ENCODE peak calls at places on chromosomes 13 and 19, in nine cellular contexts. M is nephron progenitor cell, Y is fibroblast of mammary gland, A is astrocyte of the cerebellum, U is NB4, Z is fibroblast of lung, J is stomach, L is tibial nerve, C is WERI-Rb-1. Q is an unnamed sample.

GRCh38 chr19:16320987-16321386 is 3.6 kb upstream of the KLF2 start:
- DNase-seq in M (no peak), Y (no peak), A (no peak), U (no peak), Z (no peak), J (no peak), L (no peak), C (no peak), Q (no peak)

GRCh38 chr19:55694241-55694655 is 19.2 kb downstream of the EPN1 start:
- DNase-seq in M (no peak), Y (no peak), A (no peak), U (no peak), Z (no peak), J (no peak), L (no peak), C (no peak), Q (no peak)

GRCh38 chr13:99432637-99433542 is 68.4 kb upstream of the TM9SF2 start:
- DNase-seq in M (peak), Y (peak), A (no peak), U (peak), Z (peak), J (peak), L (peak), C (peak), Q (peak)

GRCh38 chr19:20351244-20351643 is 184.2 kb downstream of the ZNF486 start:
- DNase-seq in M (no peak), Y (no peak), A (no peak), U (no peak), Z (no peak), J (no peak), L (no peak), C (peak), Q (peak)

GRCh38 chr13:52809310-52809769 is 39.1 kb downstream of the PCDH8 start:
- DNase-seq in M (peak), Y (peak), A (no peak), U (peak), Z (peak), J (peak), L (no peak), C (peak), Q (peak)

GRCh38 chr13:114095486-114095885 is 36.9 kb downstream of the RASA3 start:
- DNase-seq in M (no peak), Y (no peak), A (no peak), U (no peak), Z (no peak), J (no peak), L (peak), C (no peak), Q (no peak)

GRCh38 chr13:75139291-75139690 is 342.7 kb downstream of the TBC1D4 start:
- DNase-seq in M (no peak), Y (no peak), A (no peak), U (no peak), Z (peak), J (no peak), L (no peak), C (no peak), Q (no peak)

GRCh38 chr19:27770095-27770494 is 1442.9 kb downstream of the UQCRFS1 start:
- DNase-seq in M (no peak), Y (no peak), A (no peak), U (no peak), Z (no peak), J (no peak), L (no peak), C (no peak), Q (no peak)

GRCh38 chr19:4094761-4095487 is 28.2 kb upstream of the ZBTB7A start:
- DNase-seq in M (no peak), Y (no peak), A (no peak), U (no peak), Z (no peak), J (peak), L (no peak), C (no peak), Q (no peak)

GRCh38 chr13:103351035-103351828 is 285.0 kb upstream of the SLC10A2 start:
- DNase-seq in M (peak), Y (peak), A (peak), U (no peak), Z (peak), J (no peak), L (no peak), C (no peak), Q (peak)

GRCh38 chr13:66405908-66406802 is 824.0 kb downstream of the PCDH9 start:
- DNase-seq in M (no peak), Y (peak), A (peak), U (no peak), Z (peak), J (no peak), L (no peak), C (no peak), Q (no peak)

GRCh38 chr19:1011831-1012333 is 9.0 kb downstream of the TMEM259 start:
- DNase-seq in M (no peak), Y (no peak), A (no peak), U (no peak), Z (no peak), J (no peak), L (no peak), C (no peak), Q (no peak)

GRCh38 chr19:10517361-10517759 is at the start of gene S1PR5:
- DNase-seq in M (peak), Y (no peak), A (no peak), U (no peak), Z (no peak), J (no peak), L (no peak), C (no peak), Q (peak)

GRCh38 chr19:3207466-3208242 is 16.8 kb upstream of the CELF5 start:
- DNase-seq in M (peak), Y (no peak), A (no peak), U (peak), Z (no peak), J (no peak), L (no peak), C (peak), Q (no peak)

GRCh38 chr13:112655898-112656297 is 33.9 kb upstream of the ATP11A start:
- DNase-seq in M (no peak), Y (no peak), A (no peak), U (no peak), Z (no peak), J (no peak), L (no peak), C (no peak), Q (no peak)

GRCh38 chr19:3163230-3163886 is 15.2 kb upstream of the S1PR4 start:
- DNase-seq in M (peak), Y (peak), A (no peak), U (peak), Z (peak), J (peak), L (no peak), C (peak), Q (peak)

GRCh38 chr13:23707674-23708073 is 137.5 kb downstream of the TNFRSF19 start:
- DNase-seq in M (no peak), Y (peak), A (no peak), U (peak), Z (peak), J (no peak), L (no peak), C (peak), Q (no peak)

GRCh38 chr13:98068511-98068910 is 74.4 kb upstream of the FARP1 start:
- DNase-seq in M (no peak), Y (no peak), A (no peak), U (no peak), Z (no peak), J (no peak), L (no peak), C (no peak), Q (no peak)

GRCh38 chr19:15400521-15401396 is 18.0 kb downstream of the AKAP8L start:
- DNase-seq in M (no peak), Y (no peak), A (no peak), U (no peak), Z (no peak), J (no peak), L (no peak), C (no peak), Q (no peak)

GRCh38 chr19:40594657-40595077 is 6.5 kb upstream of the LTBP4 start:
- DNase-seq in M (no peak), Y (peak), A (no peak), U (no peak), Z (no peak), J (no peak), L (no peak), C (no peak), Q (no peak)

GRCh38 chr13:49454388-49455015 is 10.4 kb downstream of the SETDB2 start:
- DNase-seq in M (no peak), Y (peak), A (no peak), U (no peak), Z (peak), J (no peak), L (no peak), C (no peak), Q (no peak)

GRCh38 chr19:1076951-1077350 is 10.0 kb downstream of the ARHGAP45 start:
- DNase-seq in M (no peak), Y (no peak), A (no peak), U (peak), Z (no peak), J (peak), L (no peak), C (no peak), Q (peak)

GRCh38 chr13:95571941-95572340 is 19.4 kb downstream of the CLDN10 start:
- DNase-seq in M (no peak), Y (no peak), A (no peak), U (no peak), Z (no peak), J (no peak), L (no peak), C (no peak), Q (no peak)

GRCh38 chr13:112105884-112106283 is 38.9 kb downstream of the SOX1 start:
- DNase-seq in M (peak), Y (no peak), A (no peak), U (no peak), Z (no peak), J (no peak), L (no peak), C (no peak), Q (no peak)

GRCh38 chr13:38637576-38637975 is 49.3 kb upstream of the FREM2 start:
- DNase-seq in M (no peak), Y (no peak), A (no peak), U (no peak), Z (no peak), J (no peak), L (no peak), C (no peak), Q (no peak)

GRCh38 chr19:49781394-49781793 is 14.6 kb downstream of the AP2A1 start:
- DNase-seq in M (no peak), Y (no peak), A (no peak), U (no peak), Z (no peak), J (no peak), L (no peak), C (no peak), Q (no peak)

GRCh38 chr19:37987356-37988332 is 80.6 kb downstream of the SIPA1L3 start:
- DNase-seq in M (peak), Y (no peak), A (no peak), U (no peak), Z (no peak), J (no peak), L (no peak), C (no peak), Q (no peak)
- TF ChIP-seq CTCF in M (peak), Y (no peak), A (peak), U (no peak), Z (peak), J (no peak), L (no peak), C (peak), Q (no peak)

GRCh38 chr19:12052571-12053169 is at the start of gene ZNF878:
- DNase-seq in M (peak), Y (peak), A (peak), U (peak), Z (peak), J (peak), L (peak), C (peak), Q (peak)
- TF ChIP-seq CTCF in M (no peak), Y (no peak), A (no peak), U (peak), Z (no peak), J (no peak), L (peak), C (peak), Q (peak)

DNA sequence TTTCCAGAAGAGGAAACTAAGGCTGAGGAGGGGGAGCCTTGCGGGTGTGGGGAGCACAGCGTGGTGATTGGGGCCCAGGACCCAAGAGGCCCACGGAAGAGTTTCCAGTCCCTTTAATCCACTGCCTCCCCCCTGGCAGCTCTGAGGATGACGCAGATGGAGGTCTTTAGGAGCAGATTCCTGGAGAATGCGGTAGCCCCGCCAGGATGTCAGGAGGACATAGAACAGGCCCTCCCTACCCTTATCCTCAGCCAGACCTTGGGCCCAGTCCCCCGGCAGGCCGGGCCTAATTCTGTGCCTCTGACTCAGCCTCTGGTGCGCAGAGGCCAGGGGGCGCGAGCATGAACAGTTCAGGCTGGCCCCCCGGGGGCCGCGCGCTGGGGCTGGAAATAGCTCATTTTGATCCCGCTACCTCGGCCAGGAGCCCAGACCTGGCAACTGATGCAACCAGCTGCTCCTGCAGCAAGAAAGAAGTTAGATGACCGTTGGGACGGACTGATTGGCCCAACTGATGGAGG is 461 bp upstream of the HSPB6 start:
- DNase-seq in M (peak), Y (peak), A (peak), U (peak), Z (peak), J (peak), L (peak), C (peak), Q (peak)
- TF ChIP-seq CTCF in M (no peak), Y (no peak), A (no peak), U (no peak), Z (no peak), J (no peak), L (no peak), C (no peak), Q (no peak)

GRCh38 chr19:45164577-45165335 is 4.0 kb upstream of the NKPD1 start:
- DNase-seq in M (peak), Y (peak), A (no peak), U (peak), Z (peak), J (peak), L (no peak), C (peak), Q (peak)
- TF ChIP-seq CTCF in M (no peak), Y (no peak), A (no peak), U (no peak), Z (no peak), J (no peak), L (no peak), C (peak), Q (no peak)

DNA sequence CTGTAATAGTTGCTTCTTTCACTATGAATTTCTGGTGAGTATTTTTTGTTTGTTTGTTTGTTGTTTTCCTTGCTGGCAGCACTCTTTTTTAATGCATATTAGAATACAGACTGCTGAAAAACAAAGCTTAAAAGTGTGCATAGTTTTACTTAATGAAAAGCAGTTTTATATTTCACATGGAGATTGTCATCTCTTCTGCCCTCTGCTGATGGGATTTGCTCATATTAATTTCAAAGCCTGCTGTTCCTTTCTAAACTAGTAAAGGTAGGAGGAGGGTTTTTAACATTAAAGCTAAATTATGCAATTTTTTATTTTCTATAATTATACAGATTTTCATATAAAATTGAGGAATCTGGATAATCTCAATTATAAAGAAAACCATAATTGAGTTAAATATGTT is 692.6 kb upstream of the SLITRK1 start:
- DNase-seq in M (no peak), Y (peak), A (peak), U (no peak), Z (peak), J (no peak), L (no peak), C (no peak), Q (no peak)
- TF ChIP-seq CTCF in M (no peak), Y (peak), A (peak), U (no peak), Z (peak), J (no peak), L (no peak), C (peak), Q (no peak)

GRCh38 chr19:11902228-11902627 is 14.6 kb downstream of the ZNF69 start:
- DNase-seq in M (no peak), Y (no peak), A (no peak), U (no peak), Z (no peak), J (no peak), L (no peak), C (no peak), Q (no peak)
- TF ChIP-seq CTCF in M (no peak), Y (no peak), A (no peak), U (no peak), Z (no peak), J (no peak), L (no peak), C (no peak), Q (no peak)

GRCh38 chr13:101453784-101454201 is 1.3 kb downstream of the ITGBL1 start:
- DNase-seq in M (no peak), Y (no peak), A (no peak), U (no peak), Z (no peak), J (peak), L (no peak), C (no peak), Q (peak)
- TF ChIP-seq CTCF in M (no peak), Y (no peak), A (peak), U (no peak), Z (peak), J (no peak), L (peak), C (no peak), Q (peak)

GRCh38 chr13:47798906-47799305 is 202.2 kb downstream of the SUCLA2 start:
- DNase-seq in M (no peak), Y (peak), A (peak), U (peak), Z (peak), J (no peak), L (no peak), C (no peak), Q (no peak)
- TF ChIP-seq CTCF in M (no peak), Y (peak), A (peak), U (peak), Z (peak), J (no peak), L (no peak), C (peak), Q (no peak)

Q was measured in body of pancreas.